ENCODE peak calls at places on chromosomes 12 and 14, in eight cellular contexts. E is pancreas; M is tibial nerve; I is lung; L is heart left ventricle; J is fibroblast of lung; B is CD8-positive, alpha-beta T cell; W is cardiac muscle cell. Y is an unnamed sample.

GRCh38 chr14:66254066-66254465 is 232.1 kb upstream of the CCDC196 start:
- DNase-seq in J (no peak), W (no peak), E (no peak), I (no peak), B (no peak), M (no peak), L (no peak), Y (no peak)

GRCh38 chr12:51265024-51265423 is 5.2 kb downstream of the SMAGP start:
- DNase-seq in B (no peak), I (no peak), M (no peak), J (no peak), E (no peak), W (no peak), L (no peak), Y (no peak)

GRCh38 chr14:77324816-77325745 is 4.2 kb downstream of the GSTZ1 start:
- DNase-seq in M (no peak), E (no peak), J (no peak), I (no peak), W (no peak), L (no peak), B (no peak), Y (peak)

GRCh38 chr12:20350495-20350894 is 17.8 kb upstream of the PDE3A start:
- DNase-seq in B (no peak), I (no peak), W (peak), M (no peak), L (no peak), E (no peak), J (peak), Y (no peak)

GRCh38 chr12:46445551-46446235 is 73.1 kb upstream of the SLC38A2 start:
- DNase-seq in I (no peak), L (no peak), W (no peak), B (no peak), M (no peak), E (no peak), J (no peak), Y (no peak)

GRCh38 chr12:116529048-116529447 is 30.1 kb upstream of the MAP1LC3B2 start:
- DNase-seq in E (no peak), I (no peak), J (peak), W (peak), L (no peak), B (no peak), M (no peak), Y (no peak)

GRCh38 chr12:28025821-28026505 is 53.4 kb upstream of the PTHLH start:
- DNase-seq in B (no peak), E (no peak), I (no peak), W (no peak), J (no peak), L (no peak), M (no peak), Y (no peak)

GRCh38 chr12:7092229-7092985 is at the start of gene C1R:
- DNase-seq in M (peak), L (peak), I (peak), E (peak), W (peak), B (peak), J (peak), Y (no peak)

GRCh38 chr14:20697273-20698017 is 8.9 kb downstream of the ANG start:
- DNase-seq in B (peak), L (peak), W (peak), J (peak), I (peak), E (no peak), M (peak), Y (no peak)

GRCh38 chr12:52367876-52368275 is 595 bp upstream of the KRT85 start:
- DNase-seq in M (no peak), W (no peak), L (no peak), E (no peak), I (no peak), B (no peak), J (no peak), Y (no peak)

GRCh38 chr14:54697806-54698205 is 130.9 kb downstream of the SAMD4A start:
- DNase-seq in M (no peak), L (no peak), W (no peak), J (no peak), E (no peak), B (no peak), I (no peak), Y (no peak)

GRCh38 chr12:108884116-108885012 is 4.5 kb downstream of the DAO start:
- DNase-seq in J (peak), E (peak), W (peak), B (peak), L (peak), M (peak), I (peak), Y (no peak)

GRCh38 chr14:103055693-103056092 is 1.7 kb downstream of the CDC42BPB start:
- DNase-seq in J (no peak), M (no peak), B (no peak), I (no peak), L (no peak), W (peak), E (no peak), Y (peak)

DNA sequence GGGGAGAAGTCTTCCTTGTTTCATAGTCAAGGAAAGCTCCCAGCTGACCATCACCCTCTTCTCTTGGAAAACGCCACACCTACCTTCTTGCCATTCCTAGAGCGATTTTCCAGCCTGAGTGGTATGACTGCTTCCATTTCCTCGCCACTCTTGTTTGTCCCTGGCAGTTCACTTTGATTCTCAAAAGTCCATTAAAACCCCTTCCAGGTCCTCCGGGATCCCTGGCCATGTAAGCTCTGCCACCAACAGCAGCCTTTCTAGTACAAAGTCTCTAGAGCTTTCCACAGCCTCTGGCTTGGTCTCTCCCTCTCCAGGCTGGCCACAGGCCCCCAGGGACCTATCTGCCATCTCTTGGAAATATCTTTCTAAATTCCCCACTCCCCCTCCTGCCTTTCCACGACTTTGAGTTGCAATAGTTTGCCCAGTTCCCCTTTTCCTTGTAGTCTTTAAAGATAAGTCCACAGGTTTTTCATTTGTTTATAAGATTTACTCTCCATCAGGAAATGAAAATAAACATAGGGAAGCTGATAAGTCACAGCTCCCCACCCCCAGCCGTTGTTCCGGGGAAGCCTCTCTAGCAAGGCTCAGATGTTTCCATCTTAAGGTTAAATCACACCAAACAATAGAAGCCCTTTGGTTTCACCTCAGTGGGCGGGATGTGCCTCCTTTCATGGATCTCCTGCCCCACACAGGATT is 42.9 kb upstream of the SINHCAF start:
- DNase-seq in M (no peak), J (no peak), W (peak), L (no peak), I (no peak), B (no peak), E (no peak), Y (no peak)
- H3K27ac ChIP-seq in M (no peak), J (no peak), W (peak), L (no peak), I (peak), B (no peak), E (no peak), Y (no peak)

GRCh38 chr12:110109837-110110535 is 14.2 kb upstream of the IFT81 start:
- DNase-seq in W (no peak), J (no peak), L (no peak), M (no peak), I (no peak), B (no peak), E (no peak), Y (no peak)
- H3K27ac ChIP-seq in W (peak), J (peak), L (peak), M (peak), I (peak), B (no peak), E (peak), Y (peak)

GRCh38 chr12:122099856-122100255 is 21.3 kb downstream of the MLXIP start:
- DNase-seq in L (no peak), W (no peak), E (no peak), B (no peak), M (no peak), I (no peak), J (no peak), Y (no peak)

GRCh38 chr12:122100568-122100967 is 22.0 kb downstream of the MLXIP start:
- DNase-seq in M (no peak), E (no peak), I (no peak), B (no peak), L (no peak), J (no peak), W (no peak), Y (no peak)

GRCh38 chr12:122099280-122099749 is 20.8 kb downstream of the MLXIP start:
- DNase-seq in W (no peak), J (no peak), E (no peak), B (no peak), I (no peak), M (no peak), L (no peak), Y (no peak)

GRCh38 chr12:122104844-122105243 is 26.3 kb downstream of the MLXIP start:
- DNase-seq in J (no peak), L (no peak), W (no peak), B (no peak), M (no peak), E (no peak), I (no peak), Y (no peak)

DNA sequence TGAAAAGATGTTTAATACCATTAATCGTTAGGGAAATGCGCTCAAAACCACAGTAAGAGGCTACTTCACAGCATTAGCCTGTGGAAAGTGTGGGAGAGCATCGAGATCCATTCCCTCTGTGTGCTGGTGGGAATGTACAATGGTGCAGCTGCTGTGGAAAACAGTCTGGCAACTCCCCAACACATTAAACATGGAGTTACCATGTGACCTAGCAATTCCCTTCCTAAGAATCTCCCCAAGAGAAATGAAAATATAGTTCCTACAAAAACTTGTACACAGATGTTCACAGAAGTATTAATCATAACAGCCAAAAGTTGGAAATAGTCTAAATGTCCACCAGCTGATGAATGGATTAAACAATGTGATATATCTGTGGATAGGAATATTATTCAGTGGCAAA is 23.8 kb downstream of the MLXIP start:
- DNase-seq in B (no peak), W (peak), M (no peak), J (peak), E (no peak), L (peak), I (no peak), Y (no peak)
- H3K27ac ChIP-seq in B (no peak), W (no peak), M (no peak), J (no peak), E (no peak), L (no peak), I (no peak), Y (no peak)

GRCh38 chr14:51938137-51938536 is 51.2 kb upstream of the RTRAF start:
- DNase-seq in J (no peak), L (no peak), M (no peak), W (no peak), I (no peak), E (no peak), B (no peak), Y (no peak)

GRCh38 chr14:51942971-51943370 is 46.4 kb upstream of the RTRAF start:
- DNase-seq in B (no peak), J (no peak), E (no peak), L (no peak), I (no peak), W (no peak), M (no peak), Y (no peak)

GRCh38 chr14:51939727-51940126 is 49.6 kb upstream of the RTRAF start:
- DNase-seq in I (no peak), J (peak), W (peak), L (no peak), E (no peak), M (no peak), B (no peak), Y (no peak)

DNA sequence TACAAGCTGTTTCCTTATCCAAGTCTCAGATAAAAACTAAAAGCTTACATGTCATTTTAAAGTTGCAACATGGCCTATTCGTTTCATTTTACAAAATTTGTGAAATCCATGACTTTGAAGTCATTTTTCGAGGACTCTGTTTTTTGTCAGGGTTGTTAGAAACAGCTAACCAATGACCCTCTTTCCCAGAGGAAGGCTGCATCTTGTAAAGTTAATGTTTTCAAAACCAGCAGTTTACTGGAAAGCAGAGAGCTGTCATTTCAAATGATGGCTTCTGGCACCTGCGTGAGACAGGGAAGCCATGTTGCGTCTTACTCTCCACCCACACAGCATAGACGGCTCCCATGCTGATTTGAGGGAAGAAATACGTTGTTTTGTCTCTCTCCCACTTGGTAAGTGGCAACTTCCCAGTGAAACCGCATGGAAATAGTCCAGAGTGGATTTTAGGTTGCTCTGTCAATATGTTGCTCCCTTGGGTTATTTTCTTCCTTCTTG is 50.1 kb upstream of the RTRAF start:
- DNase-seq in M (no peak), W (peak), L (no peak), E (no peak), J (peak), I (no peak), B (no peak), Y (no peak)
- H3K27ac ChIP-seq in M (peak), W (no peak), L (no peak), E (no peak), J (no peak), I (no peak), B (no peak), Y (no peak)

DNA sequence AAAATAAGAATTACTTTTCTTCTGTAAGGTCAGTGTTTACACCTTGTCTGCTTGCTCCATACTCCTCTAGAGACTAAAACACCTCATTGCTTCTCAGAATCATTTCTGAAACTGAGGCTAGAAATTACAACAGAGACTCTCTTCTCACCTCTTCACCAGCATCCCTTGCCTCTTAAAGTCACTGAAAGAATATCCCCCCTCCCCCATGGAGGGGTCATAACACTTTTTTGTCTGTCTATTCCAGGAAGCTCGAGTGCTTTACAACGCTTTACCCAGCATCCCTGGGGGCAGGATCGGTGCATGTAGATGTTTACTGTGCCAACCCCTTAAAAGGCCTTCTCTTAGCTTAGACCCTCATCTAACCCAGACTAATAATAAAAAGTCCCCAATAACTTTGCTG is 29.0 kb downstream of the PRKCH start:
- DNase-seq in M (no peak), J (no peak), I (no peak), E (no peak), W (no peak), L (no peak), B (no peak), Y (no peak)
- H3K27ac ChIP-seq in M (no peak), J (no peak), I (no peak), E (no peak), W (no peak), L (no peak), B (peak), Y (no peak)

GRCh38 chr12:14238224-14238792 is 127.2 kb upstream of the ATF7IP start:
- DNase-seq in W (peak), I (no peak), L (no peak), M (no peak), B (no peak), J (peak), E (no peak), Y (no peak)
- H3K27ac ChIP-seq in W (no peak), I (no peak), L (no peak), M (peak), B (no peak), J (no peak), E (no peak), Y (no peak)

GRCh38 chr12:124486346-124486963 is 81.0 kb downstream of the NCOR2 start:
- DNase-seq in B (no peak), E (no peak), L (peak), M (no peak), I (no peak), J (no peak), W (no peak), Y (no peak)

GRCh38 chr12:124487834-124488165 is 79.6 kb downstream of the NCOR2 start:
- DNase-seq in M (no peak), I (no peak), L (no peak), J (no peak), B (no peak), W (no peak), E (no peak), Y (no peak)

GRCh38 chr12:124488520-124488919 is 78.9 kb downstream of the NCOR2 start:
- DNase-seq in L (peak), W (no peak), M (no peak), I (no peak), J (no peak), B (no peak), E (no peak), Y (no peak)

GRCh38 chr12:124485371-124485770 is 82.0 kb downstream of the NCOR2 start:
- DNase-seq in W (no peak), E (no peak), B (no peak), L (peak), M (no peak), I (no peak), J (no peak), Y (no peak)

GRCh38 chr12:124487065-124487833 is 80.2 kb downstream of the NCOR2 start:
- DNase-seq in M (no peak), L (peak), J (no peak), E (no peak), B (no peak), I (no peak), W (peak), Y (no peak)
- H3K27ac ChIP-seq in M (peak), L (no peak), J (no peak), E (no peak), B (no peak), I (no peak), W (peak), Y (no peak)

DNA sequence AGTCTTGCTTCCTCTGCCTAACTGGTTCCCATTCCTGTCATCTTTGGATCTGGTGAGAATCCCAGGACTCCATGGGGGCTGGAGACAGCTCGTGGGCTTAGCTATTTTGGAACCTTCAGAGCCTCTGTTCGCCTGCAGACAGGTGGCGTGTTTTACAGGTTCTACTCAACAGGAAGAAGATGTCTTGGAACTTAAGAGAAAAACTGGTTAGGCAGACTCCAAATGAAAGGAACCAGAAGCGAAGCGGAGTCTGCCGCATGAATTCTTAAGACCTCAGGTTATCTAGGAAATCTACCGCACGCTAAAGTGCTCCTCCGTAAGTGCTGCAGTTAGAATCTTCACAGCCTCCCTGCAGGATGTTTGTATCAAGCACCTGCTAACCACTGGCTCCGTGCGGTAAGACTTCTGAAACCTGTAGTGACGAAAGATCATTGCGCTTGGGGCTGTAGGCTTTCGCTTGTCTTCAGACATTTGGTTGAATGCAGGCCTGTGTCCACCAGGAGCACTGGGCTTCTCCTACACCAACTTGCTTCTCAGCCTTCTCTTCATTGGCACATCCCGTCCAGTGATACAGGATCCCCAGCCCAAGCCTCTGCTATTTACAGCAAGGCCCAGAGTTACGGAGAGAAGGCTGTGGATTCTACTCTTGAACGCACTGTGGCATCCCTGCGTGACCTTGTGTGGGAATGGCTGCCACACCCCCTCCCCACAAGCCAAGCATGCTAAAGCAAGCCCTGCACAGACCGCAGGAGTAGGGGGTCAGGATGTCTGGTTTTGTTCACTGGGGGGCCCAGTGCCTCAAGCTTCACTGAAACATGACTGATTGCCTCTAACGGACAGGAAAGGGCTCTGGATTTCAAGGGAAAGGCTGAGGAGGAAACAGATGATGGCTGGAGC is 35.0 kb downstream of the ACADS start:
- DNase-seq in J (no peak), E (no peak), M (no peak), L (no peak), I (no peak), W (no peak), B (no peak), Y (no peak)
- H3K27ac ChIP-seq in J (no peak), E (no peak), M (peak), L (no peak), I (no peak), W (peak), B (no peak), Y (no peak)

Y was measured in RWPE2.